ENCODE peak calls at places on chromosomes 7 and 10, in four cellular contexts. B is Calu3, M is AG09319, I is aorta. X is an unnamed sample.

GRCh38 chr10:87551324-87551723 is 46.6 kb downstream of the MINPP1 start:
- DNase-seq in B (no peak), M (no peak), I (no peak), X (no peak)

GRCh38 chr7:22860784-22861482 is 38.3 kb upstream of the TOMM7 start:
- DNase-seq in B (peak), M (no peak), I (no peak), X (no peak)

GRCh38 chr7:90708841-90709317 is 112.8 kb downstream of the CDK14 start:
- DNase-seq in B (peak), M (no peak), I (no peak), X (no peak)

GRCh38 chr10:17510242-17510908 is 56.0 kb upstream of the ST8SIA6 start:
- DNase-seq in B (no peak), M (no peak), I (no peak), X (no peak)

GRCh38 chr7:131835141-131835540 is 278.7 kb upstream of the PODXL start:
- DNase-seq in B (no peak), M (no peak), I (no peak), X (no peak)

GRCh38 chr7:906776-907157 is 30.4 kb downstream of the GET4 start:
- DNase-seq in B (no peak), M (no peak), I (no peak), X (no peak)

GRCh38 chr7:155398944-155399343 is 59.0 kb upstream of the EN2 start:
- DNase-seq in B (peak), M (no peak), I (no peak), X (no peak)

GRCh38 chr10:66148312-66148711 is 777.5 kb upstream of the LRRTM3 start:
- DNase-seq in B (no peak), M (no peak), I (no peak), X (no peak)

GRCh38 chr7:45050198-45050597 is 38.6 kb downstream of the NACAD start:
- DNase-seq in B (no peak), M (no peak), I (no peak), X (no peak)

GRCh38 chr7:105678811-105679495 is 97.7 kb upstream of the EFCAB10 start:
- DNase-seq in B (no peak), M (peak), I (peak), X (no peak)

GRCh38 chr10:7533657-7534479 is 123.0 kb upstream of the SFMBT2 start:
- DNase-seq in B (no peak), M (no peak), I (no peak), X (no peak)

GRCh38 chr10:3468919-3469638 is 296.5 kb upstream of the PITRM1 start:
- DNase-seq in B (peak), M (peak), I (peak), X (no peak)

GRCh38 chr10:52488606-52489485 is 174.8 kb downstream of the DKK1 start:
- DNase-seq in B (peak), M (peak), I (no peak), X (no peak)

GRCh38 chr7:121002-121401 is 71.4 kb upstream of the FAM20C start:
- DNase-seq in B (no peak), M (no peak), I (no peak), X (no peak)

GRCh38 chr7:41890631-41891265 is 187.9 kb upstream of the INHBA start:
- DNase-seq in B (no peak), M (no peak), I (no peak), X (no peak)

GRCh38 chr10:125225051-125225450 is 64.7 kb upstream of the CTBP2 start:
- DNase-seq in B (no peak), M (no peak), I (no peak), X (peak)

GRCh38 chr10:132516771-132517725 is 20.5 kb upstream of the INPP5A start:
- DNase-seq in B (peak), M (peak), I (peak), X (peak)

GRCh38 chr10:22805304-22805703 is 90.9 kb upstream of the PIP4K2A start:
- DNase-seq in B (no peak), M (no peak), I (no peak), X (no peak)

GRCh38 chr7:155262010-155262409 is 35.7 kb upstream of the INSIG1 start:
- DNase-seq in B (no peak), M (no peak), I (no peak), X (no peak)

GRCh38 chr10:75210193-75211006 is at the start of gene VDAC2:
- DNase-seq in B (peak), M (peak), I (peak), X (peak)

GRCh38 chr7:130473289-130473688 is 18.6 kb upstream of the MEST start:
- DNase-seq in B (no peak), M (no peak), I (no peak), X (no peak)

X was measured in mesothelial cell of epicardium.